ENCODE peak calls at places on chromosomes 3 and 15, in four cellular contexts. M, B, I and V are unnamed samples.
A peak's percentile ranks its signal among the peaks of the same experiment; 100 is the strongest.

GRCh38 chr15:99717129-99718024 is 15.9 kb downstream of the LYSMD4 start:
- DNase-seq in I (no peak), M (no peak), B (no peak), V (no peak)

GRCh38 chr3:105722943-105723556 is 145.8 kb downstream of the CBLB start:
- DNase-seq in M (no peak), I (no peak), B (no peak), V (no peak)

GRCh38 chr3:160921020-160921635 is 165.1 kb downstream of the PPM1L start:
- DNase-seq in B (peak; percentile 64), M (no peak), I (peak; percentile 16), V (no peak)

GRCh38 chr3:134563614-134564013 is 77.8 kb downstream of the CEP63 start:
- DNase-seq in I (no peak), B (no peak), M (no peak), V (no peak)

GRCh38 chr3:1118074-1118473 is 25.2 kb downstream of the CNTN6 start:
- DNase-seq in M (no peak), I (peak; percentile 85), B (no peak), V (no peak)

GRCh38 chr3:39809181-39809994 is at the start of gene MYRIP:
- DNase-seq in M (peak; percentile 23), I (no peak), B (no peak), V (no peak)

GRCh38 chr3:160006282-160007163 is 17.9 kb downstream of the IL12A start:
- DNase-seq in M (peak; percentile 31), I (peak; percentile 39), B (peak; percentile 81), V (peak; percentile 30)

GRCh38 chr3:7445331-7445730 is 584.4 kb downstream of the GRM7 start:
- DNase-seq in M (no peak), I (no peak), B (no peak), V (no peak)

GRCh38 chr15:36579792-36580431 is 486 bp downstream of the CDIN1 start:
- DNase-seq in B (no peak), I (no peak), M (peak; percentile 41), V (peak; percentile 22)

GRCh38 chr3:6799264-6799915 is 61.5 kb upstream of the GRM7 start:
- DNase-seq in M (peak; percentile 51), B (peak; percentile 15), I (no peak), V (peak; percentile 40)

GRCh38 chr15:25682349-25682748 is 180.8 kb downstream of the ATP10A start:
- DNase-seq in I (no peak), M (no peak), B (no peak), V (no peak)

GRCh38 chr3:32423534-32423933 is 31.9 kb downstream of the CMTM7 start:
- DNase-seq in I (no peak), M (no peak), B (no peak), V (no peak)

GRCh38 chr3:43061101-43061895 is 44.6 kb downstream of the POMGNT2 start:
- DNase-seq in M (no peak), I (no peak), B (no peak), V (no peak)

GRCh38 chr15:39579487-39580116 is 1.3 kb upstream of the THBS1 start:
- DNase-seq in I (peak; percentile 94), B (peak; percentile 91), M (no peak), V (no peak)

GRCh38 chr3:188319569-188319968 is 165.6 kb downstream of the LPP start:
- DNase-seq in M (no peak), I (peak; percentile 41), B (peak; percentile 86), V (no peak)

GRCh38 chr15:56040081-56041035 is 46.9 kb upstream of the NEDD4 start:
- DNase-seq in M (no peak), I (peak; percentile 93), B (peak; percentile 98), V (no peak)

GRCh38 chr15:28900041-28900891 is 14.5 kb downstream of the APBA2 start:
- DNase-seq in M (no peak), B (no peak), I (no peak), V (no peak)

GRCh38 chr15:35756588-35756987 is 210.6 kb upstream of the DPH6 start:
- DNase-seq in M (no peak), I (no peak), B (no peak), V (no peak)

GRCh38 chr15:99326235-99326634 is 75.0 kb downstream of the LRRC28 start:
- DNase-seq in I (no peak), B (no peak), M (no peak), V (no peak)

GRCh38 chr3:47646362-47646761 is 67.7 kb upstream of the CSPG5 start:
- DNase-seq in M (no peak), B (no peak), I (no peak), V (no peak)

GRCh38 chr3:43288366-43288765 is 2.0 kb downstream of the SNRK start:
- DNase-seq in B (peak; percentile 54), I (peak; percentile 7), M (no peak), V (no peak)

GRCh38 chr15:38130200-38130567 is 122.5 kb upstream of the SPRED1 start:
- DNase-seq in B (no peak), M (no peak), I (no peak), V (no peak)

GRCh38 chr15:41599061-41599460 is 40.0 kb downstream of the TYRO3 start:
- DNase-seq in M (no peak), I (no peak), B (no peak), V (no peak)